ENCODE peak calls at places on chromosomes 13 and 19, in nine cellular contexts. C is left cardiac atrium; L is RWPE1; X is ELR; K is WTC11; Z is naive thymus-derived CD8-positive, alpha-beta T cell; S is kidney tubule cell; H is fibroblast of gingiva; U is bronchial epithelial cell. E is an unnamed sample.

GRCh38 chr13:67100723-67101122 is 129.4 kb downstream of the PCDH9 start:
- DNase-seq in C (no peak), L (no peak), X (peak; percentile 42), K (no peak), Z (no peak), S (peak; percentile 47), H (no peak), U (no peak), E (peak; percentile 54)

GRCh38 chr19:18284710-18285430 is 3.4 kb upstream of the JUND start:
- DNase-seq in C (no peak), L (no peak), X (no peak), K (no peak), Z (no peak), S (no peak), H (no peak), U (no peak), E (no peak)

GRCh38 chr19:41971363-41971762 is 12.2 kb upstream of the RABAC1 start:
- DNase-seq in C (no peak), L (no peak), X (no peak), K (no peak), Z (no peak), S (no peak), H (no peak), U (no peak), E (no peak)

GRCh38 chr19:44680536-44680935 is 9.3 kb downstream of the CEACAM19 start:
- DNase-seq in C (no peak), L (no peak), X (no peak), K (no peak), Z (no peak), S (no peak), H (no peak), U (no peak), E (no peak)

GRCh38 chr19:44927746-44928145 is 13.3 kb downstream of the APOC1 start:
- DNase-seq in C (no peak), L (no peak), X (no peak), K (no peak), Z (no peak), S (no peak), H (peak; percentile 69), U (no peak), E (peak; percentile 57)

GRCh38 chr13:42696191-42696590 is 85.2 kb upstream of the FAM216B start:
- DNase-seq in C (no peak), L (peak; percentile 81), X (peak; percentile 84), K (no peak), Z (no peak), S (peak; percentile 50), H (peak; percentile 14), U (peak; percentile 100), E (peak; percentile 27)

GRCh38 chr13:50131998-50132936 is 117.0 kb downstream of the KCNRG start:
- DNase-seq in C (no peak), L (no peak), X (no peak), K (peak; percentile 48), Z (no peak), S (no peak), H (no peak), U (no peak), E (no peak)

GRCh38 chr19:48396871-48397176 is 3.4 kb downstream of the GRIN2D start:
- DNase-seq in C (no peak), L (no peak), X (no peak), K (no peak), Z (no peak), S (no peak), H (no peak), U (no peak), E (no peak)

GRCh38 chr13:57740719-57741118 is 109.2 kb downstream of the PCDH17 start:
- DNase-seq in C (no peak), L (no peak), X (no peak), K (no peak), Z (no peak), S (no peak), H (no peak), U (no peak), E (no peak)

GRCh38 chr13:72960541-72960940 is 98.3 kb upstream of the KLF5 start:
- DNase-seq in C (no peak), L (peak; percentile 41), X (no peak), K (no peak), Z (no peak), S (peak; percentile 14), H (no peak), U (peak; percentile 78), E (peak; percentile 49)

GRCh38 chr19:49793561-49793840 is 19.6 kb downstream of the FUZ start:
- DNase-seq in C (no peak), L (no peak), X (peak; percentile 76), K (no peak), Z (no peak), S (peak; percentile 90), H (no peak), U (peak; percentile 31), E (peak; percentile 63)

GRCh38 chr13:21683034-21683733 is 12.3 kb downstream of the FGF9 start:
- DNase-seq in C (no peak), L (peak; percentile 77), X (peak; percentile 85), K (no peak), Z (no peak), S (peak; percentile 97), H (no peak), U (peak; percentile 99), E (peak; percentile 98)

GRCh38 chr19:39686739-39687138 is 17.5 kb upstream of the LGALS14 start:
- DNase-seq in C (no peak), L (no peak), X (no peak), K (no peak), Z (no peak), S (no peak), H (no peak), U (no peak), E (no peak)

GRCh38 chr19:44812142-44812718 is 3.3 kb downstream of the BCAM start:
- DNase-seq in C (no peak), L (no peak), X (no peak), K (no peak), Z (no peak), S (no peak), H (no peak), U (no peak), E (no peak)

GRCh38 chr19:13100031-13100588 is 2.5 kb downstream of the LYL1 start:
- DNase-seq in C (no peak), L (no peak), X (peak; percentile 52), K (no peak), Z (no peak), S (peak; percentile 47), H (peak; percentile 17), U (no peak), E (no peak)

GRCh38 chr19:47507924-47508553 is 6.8 kb downstream of the NAPA start:
- DNase-seq in C (no peak), L (no peak), X (no peak), K (no peak), Z (no peak), S (peak; percentile 9), H (no peak), U (no peak), E (no peak)

GRCh38 chr13:30016398-30016797 is 166.0 kb upstream of the UBL3 start:
- DNase-seq in C (no peak), L (no peak), X (no peak), K (no peak), Z (no peak), S (no peak), H (no peak), U (no peak), E (no peak)